ENCODE peak calls at places on chromosome 20, in nine cellular contexts. A is hepatocyte; J is cardiac muscle cell; W is fibroblast of lung; G is CD4-positive, alpha-beta memory T cell; M is esophagus squamous epithelium; S is SJSA1; N is PC-9; Q is lower lobe of right lung. K is an unnamed sample. For H3K36me3 and H3K27me3, the result is how much of the 10 kb centered on the place peaks cover.

GRCh38 chr20:61745397-61746146 is 320.1 kb downstream of the TAF4 start:
- DNase-seq in A (no peak), J (no peak), W (no peak), G (no peak), M (no peak), S (no peak), N (no peak), Q (peak), K (no peak)

GRCh38 chr20:61871913-61872312 is 193.8 kb downstream of the TAF4 start:
- DNase-seq in A (no peak), J (no peak), W (no peak), G (no peak), M (no peak), S (no peak), N (no peak), Q (no peak), K (no peak)

GRCh38 chr20:51511861-51512619 is 30.5 kb downstream of the NFATC2 start:
- DNase-seq in A (no peak), J (no peak), W (no peak), G (no peak), M (no peak), S (no peak), N (no peak), Q (no peak), K (no peak)

GRCh38 chr20:14344746-14345145 is 7.3 kb upstream of the FLRT3 start:
- DNase-seq in A (no peak), J (no peak), W (no peak), G (no peak), M (no peak), S (no peak), N (no peak), Q (no peak), K (no peak)

GRCh38 chr20:37348643-37349516 is 2.9 kb downstream of the SRC start:
- DNase-seq in A (no peak), J (no peak), W (no peak), G (no peak), M (no peak), S (no peak), N (no peak), Q (no peak), K (no peak)

GRCh38 chr20:12575352-12576095 is 433.2 kb upstream of the SPTLC3 start:
- DNase-seq in A (peak), J (peak), W (peak), G (no peak), M (peak), S (no peak), N (no peak), Q (peak), K (no peak)

GRCh38 chr20:17562804-17563305 is 7.0 kb upstream of the DSTN start:
- DNase-seq in A (no peak), J (peak), W (peak), G (no peak), M (no peak), S (peak), N (peak), Q (peak), K (no peak)

GRCh38 chr20:32521780-32522524 is 63.2 kb downstream of the NOL4L start:
- DNase-seq in A (peak), J (peak), W (peak), G (peak), M (no peak), S (peak), N (peak), Q (peak), K (peak)

GRCh38 chr20:56628015-56628872 is 862 bp upstream of the TFAP2C start:
- DNase-seq in A (peak), J (peak), W (no peak), G (no peak), M (no peak), S (no peak), N (peak), Q (no peak), K (no peak)

GRCh38 chr20:61460261-61461047 is 208.4 kb downstream of the CDH4 start:
- DNase-seq in A (no peak), J (no peak), W (no peak), G (no peak), M (no peak), S (no peak), N (no peak), Q (no peak), K (no peak)

GRCh38 chr20:2133318-2134183 is 31.9 kb downstream of the STK35 start:
- DNase-seq in A (peak), J (peak), W (peak), G (no peak), M (no peak), S (no peak), N (peak), Q (no peak), K (no peak)

GRCh38 chr20:1671891-1672669 is 14.5 kb upstream of the SIRPG start:
- DNase-seq in A (no peak), J (no peak), W (no peak), G (no peak), M (no peak), S (no peak), N (no peak), Q (no peak), K (no peak)

GRCh38 chr20:21235346-21235712 is 67.8 kb upstream of the XRN2 start:
- DNase-seq in A (no peak), J (no peak), W (no peak), G (no peak), M (no peak), S (no peak), N (no peak), Q (no peak), K (no peak)

GRCh38 chr20:5401277-5401676 is 84.5 kb upstream of the PROKR2 start:
- DNase-seq in A (no peak), J (no peak), W (no peak), G (no peak), M (no peak), S (no peak), N (no peak), Q (no peak), K (no peak)
- H3K36me3 ChIP-seq in A (under half), J (under half), W (under half), G (under half), M (under half), S (under half), N (under half), Q (under half), K (under half)

GRCh38 chr20:38617830-38618196 is 16.2 kb downstream of the ARHGAP40 start:
- DNase-seq in A (no peak), J (no peak), W (no peak), G (no peak), M (no peak), S (no peak), N (no peak), Q (no peak), K (no peak)
- H3K27me3 ChIP-seq in A (under half), J (under half), W (under half), G (under half), M (under half), S (under half), N (under half), Q (under half), K (under half)

GRCh38 chr20:46300281-46300680 is 8.0 kb downstream of the CDH22 start:
- DNase-seq in A (no peak), J (no peak), W (no peak), G (no peak), M (no peak), S (no peak), N (no peak), Q (no peak), K (no peak)

GRCh38 chr20:46293084-46293483 is 15.2 kb downstream of the CDH22 start:
- DNase-seq in A (peak), J (peak), W (peak), G (no peak), M (no peak), S (no peak), N (no peak), Q (no peak), K (no peak)

GRCh38 chr20:46298374-46298773 is 9.9 kb downstream of the CDH22 start:
- DNase-seq in A (no peak), J (no peak), W (no peak), G (no peak), M (no peak), S (no peak), N (no peak), Q (no peak), K (no peak)

GRCh38 chr20:46299078-46299477 is 9.2 kb downstream of the CDH22 start:
- DNase-seq in A (no peak), J (no peak), W (no peak), G (no peak), M (no peak), S (no peak), N (no peak), Q (no peak), K (no peak)

DNA sequence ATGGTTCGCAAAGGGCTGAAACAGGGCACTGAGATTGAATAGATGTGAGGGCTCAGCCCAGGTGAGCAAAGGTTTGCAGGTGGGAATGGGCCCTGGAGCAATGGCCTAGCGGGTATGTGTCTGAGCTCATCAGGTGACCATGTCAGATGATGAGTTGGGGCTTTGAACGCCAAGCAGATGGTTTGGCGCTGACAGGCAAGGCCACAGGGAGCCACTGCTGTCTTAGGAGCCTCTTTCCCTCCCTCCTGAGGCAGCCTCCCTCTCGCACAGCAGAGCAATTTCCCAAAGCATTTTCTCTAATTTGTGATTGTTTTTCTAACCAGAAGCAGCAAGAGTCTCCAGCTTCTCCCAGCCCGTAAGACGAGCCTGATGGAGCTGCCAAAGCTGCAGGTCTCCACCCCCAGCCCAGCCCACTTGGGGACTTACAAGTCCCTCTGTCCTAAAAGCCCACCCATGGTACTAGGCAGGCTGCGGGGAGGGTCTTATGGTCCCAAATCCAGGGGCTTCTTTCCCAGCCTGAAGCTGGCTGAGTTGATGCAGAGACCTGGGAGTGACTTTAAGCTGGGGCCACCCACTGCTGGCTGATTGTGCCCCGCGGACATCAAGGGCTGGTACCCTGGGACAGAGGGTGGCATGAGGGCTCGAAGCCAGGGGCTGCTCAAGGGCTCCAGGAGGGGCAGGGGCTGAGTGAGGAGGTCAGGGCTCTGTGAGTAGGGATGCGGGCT is 11.6 kb downstream of the CDH22 start:
- DNase-seq in A (no peak), J (no peak), W (no peak), G (no peak), M (no peak), S (no peak), N (no peak), Q (peak), K (no peak)
- H3K27ac ChIP-seq in A (no peak), J (no peak), W (no peak), G (no peak), M (no peak), S (no peak), N (no peak), Q (no peak), K (no peak)

GRCh38 chr20:48956052-48956451 is 34.5 kb downstream of the ARFGEF2 start:
- DNase-seq in A (no peak), J (no peak), W (no peak), G (no peak), M (no peak), S (no peak), N (no peak), Q (no peak), K (no peak)
- H3K36me3 ChIP-seq in A (under half), J (under half), W (under half), G (under half), M (half or more), S (half or more), N (half or more), Q (half or more), K (under half)

GRCh38 chr20:63253438-63254236 is 626 bp downstream of the NKAIN4 start:
- DNase-seq in A (peak), J (no peak), W (no peak), G (no peak), M (no peak), S (no peak), N (no peak), Q (no peak), K (no peak)
- H3K27me3 ChIP-seq in A (under half), J (half or more), W (under half), G (under half), M (under half), S (half or more), N (half or more), Q (half or more), K (under half)

GRCh38 chr20:41340327-41341055 is at the start of gene LPIN3:
- DNase-seq in A (peak), J (peak), W (peak), G (peak), M (no peak), S (no peak), N (peak), Q (peak), K (peak)
- H3K27ac ChIP-seq in A (peak), J (peak), W (peak), G (no peak), M (peak), S (no peak), N (peak), Q (peak), K (peak)

GRCh38 chr20:47724398-47724797 is 60.9 kb downstream of the SULF2 start:
- DNase-seq in A (no peak), J (no peak), W (no peak), G (no peak), M (no peak), S (no peak), N (no peak), Q (no peak), K (no peak)

GRCh38 chr20:47726632-47727031 is 58.6 kb downstream of the SULF2 start:
- DNase-seq in A (no peak), J (no peak), W (no peak), G (no peak), M (no peak), S (no peak), N (no peak), Q (no peak), K (no peak)

GRCh38 chr20:47723322-47723721 is 62.0 kb downstream of the SULF2 start:
- DNase-seq in A (no peak), J (no peak), W (no peak), G (no peak), M (no peak), S (no peak), N (no peak), Q (no peak), K (no peak)

GRCh38 chr20:47725248-47725973 is 59.9 kb downstream of the SULF2 start:
- DNase-seq in A (peak), J (peak), W (peak), G (peak), M (peak), S (peak), N (peak), Q (peak), K (peak)

DNA sequence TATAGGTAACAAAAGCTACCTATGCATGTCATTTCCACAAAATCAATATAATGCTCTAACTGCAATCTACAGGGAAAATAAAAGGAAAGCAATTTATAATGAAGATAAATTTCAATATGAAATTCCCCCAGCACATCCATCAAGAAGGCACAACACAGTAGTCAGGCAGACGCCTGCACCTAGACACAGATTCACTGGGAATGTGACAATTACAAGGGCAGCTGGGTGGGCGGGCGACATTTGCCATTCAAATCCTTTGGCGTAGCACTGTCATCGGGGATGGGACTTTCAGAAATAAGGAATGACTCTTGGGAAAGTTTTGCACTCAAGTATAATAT is 60.4 kb downstream of the SULF2 start:
- DNase-seq in A (no peak), J (no peak), W (no peak), G (no peak), M (no peak), S (no peak), N (no peak), Q (no peak), K (no peak)
- H3K36me3 ChIP-seq in A (under half), J (under half), W (under half), G (under half), M (half or more), S (under half), N (under half), Q (under half), K (under half)

GRCh38 chr20:44832724-44833123 is 22.4 kb upstream of the RIMS4 start:
- DNase-seq in A (no peak), J (peak), W (no peak), G (no peak), M (no peak), S (no peak), N (no peak), Q (no peak), K (no peak)

GRCh38 chr20:44836596-44837120 is 26.3 kb upstream of the RIMS4 start:
- DNase-seq in A (no peak), J (no peak), W (no peak), G (no peak), M (no peak), S (no peak), N (no peak), Q (no peak), K (no peak)

GRCh38 chr20:44833437-44833836 is 23.1 kb upstream of the RIMS4 start:
- DNase-seq in A (no peak), J (no peak), W (no peak), G (no peak), M (no peak), S (no peak), N (no peak), Q (no peak), K (no peak)

GRCh38 chr20:44835661-44836221 is 25.4 kb upstream of the RIMS4 start:
- DNase-seq in A (no peak), J (no peak), W (no peak), G (no peak), M (no peak), S (no peak), N (no peak), Q (no peak), K (no peak)

GRCh38 chr20:44834693-44835092 is 24.3 kb upstream of the RIMS4 start:
- DNase-seq in A (no peak), J (no peak), W (no peak), G (no peak), M (no peak), S (no peak), N (no peak), Q (no peak), K (no peak)
- H3K27me3 ChIP-seq in A (under half), J (under half), W (under half), G (under half), M (under half), S (half or more), N (half or more), Q (under half), K (under half)